ENCODE peak calls at places on chromosomes 7 and 10, in nine cellular contexts. K is HL-60, U is lower leg skin, D is left ventricle myocardium inferior, I is LNCaP clone FGC, Z is fibroblast of mammary gland, G is ovary, O is foreskin keratinocyte, S is AG10803. A is an unnamed sample.

GRCh38 chr7:117780832-117781231 is 92.4 kb downstream of the CTTNBP2 start:
- DNase-seq in K (no peak), U (no peak), D (no peak), I (no peak), Z (peak), G (no peak), O (no peak), S (no peak), A (no peak)

GRCh38 chr10:23280420-23281043 is 64.1 kb downstream of the C10orf67 start:
- DNase-seq in K (no peak), U (no peak), D (no peak), I (no peak), Z (no peak), G (no peak), O (no peak), S (no peak), A (no peak)

GRCh38 chr10:65754112-65754511 is 1171.7 kb upstream of the LRRTM3 start:
- DNase-seq in K (no peak), U (no peak), D (no peak), I (no peak), Z (no peak), G (no peak), O (peak), S (no peak), A (no peak)

GRCh38 chr7:72334066-72334465 is 78.1 kb downstream of the CALN1 start:
- DNase-seq in K (no peak), U (no peak), D (no peak), I (no peak), Z (no peak), G (no peak), O (no peak), S (no peak), A (no peak)

GRCh38 chr7:82481499-82482097 is 38.0 kb upstream of the CACNA2D1 start:
- DNase-seq in K (no peak), U (no peak), D (no peak), I (no peak), Z (peak), G (no peak), O (no peak), S (peak), A (no peak)

GRCh38 chr10:68144709-68145108 is 35.4 kb downstream of the MYPN start:
- DNase-seq in K (no peak), U (no peak), D (no peak), I (no peak), Z (no peak), G (no peak), O (no peak), S (no peak), A (no peak)

GRCh38 chr10:103153302-103153759 is 39.7 kb downstream of the NT5C2 start:
- DNase-seq in K (no peak), U (no peak), D (no peak), I (peak), Z (peak), G (no peak), O (no peak), S (peak), A (no peak)

GRCh38 chr7:13850185-13850752 is 139.2 kb downstream of the ETV1 start:
- DNase-seq in K (peak), U (peak), D (no peak), I (no peak), Z (peak), G (no peak), O (peak), S (peak), A (peak)

GRCh38 chr7:48813472-48813871 is 110.9 kb upstream of the CDC14C start:
- DNase-seq in K (no peak), U (no peak), D (no peak), I (no peak), Z (no peak), G (no peak), O (no peak), S (no peak), A (no peak)
- TF ChIP-seq CTCF in K (no peak), U (no peak), D (no peak), I (no peak), Z (no peak), G (no peak), O (no peak), S (no peak), A (no peak)

GRCh38 chr10:110919971-110920881 is 822 bp downstream of the SHOC2 start:
- DNase-seq in K (peak), U (peak), D (no peak), I (no peak), Z (peak), G (peak), O (no peak), S (peak), A (no peak)

GRCh38 chr10:110918269-110918632 is 729 bp downstream of the BBIP1 start:
- DNase-seq in K (peak), U (peak), D (peak), I (peak), Z (peak), G (no peak), O (no peak), S (peak), A (no peak)

GRCh38 chr10:110916554-110917346 is 2.2 kb downstream of the BBIP1 start:
- DNase-seq in K (no peak), U (no peak), D (no peak), I (peak), Z (peak), G (no peak), O (no peak), S (peak), A (peak)

GRCh38 chr10:110919349-110919931 is at the start of gene SHOC2:
- DNase-seq in K (no peak), U (no peak), D (peak), I (no peak), Z (no peak), G (peak), O (no peak), S (no peak), A (peak)

GRCh38 chr10:110918633-110919348 is at the start of gene BBIP1:
- DNase-seq in K (peak), U (peak), D (no peak), I (peak), Z (peak), G (peak), O (peak), S (peak), A (peak)
- TF ChIP-seq CTCF in K (no peak), U (no peak), D (peak), I (no peak), Z (no peak), G (no peak), O (no peak), S (no peak), A (no peak)

GRCh38 chr7:20786779-20787651 is at the start of gene SP8:
- DNase-seq in K (no peak), U (peak), D (no peak), I (no peak), Z (peak), G (no peak), O (no peak), S (no peak), A (no peak)
- TF ChIP-seq CTCF in K (no peak), U (no peak), D (no peak), I (no peak), Z (no peak), G (no peak), O (no peak), S (no peak), A (no peak)

GRCh38 chr7:140655511-140656408 is 15.1 kb upstream of the DENND2A start:
- DNase-seq in K (no peak), U (no peak), D (no peak), I (no peak), Z (no peak), G (no peak), O (no peak), S (no peak), A (no peak)

GRCh38 chr7:140656548-140657515 is 15.9 kb upstream of the ADCK2 start:
- DNase-seq in K (peak), U (peak), D (no peak), I (no peak), Z (no peak), G (peak), O (peak), S (peak), A (peak)

GRCh38 chr7:140659727-140660396 is 12.9 kb upstream of the ADCK2 start:
- DNase-seq in K (no peak), U (no peak), D (no peak), I (no peak), Z (peak), G (peak), O (no peak), S (peak), A (peak)

GRCh38 chr7:140661124-140661523 is 11.6 kb upstream of the ADCK2 start:
- DNase-seq in K (no peak), U (no peak), D (no peak), I (no peak), Z (no peak), G (no peak), O (no peak), S (no peak), A (no peak)
- TF ChIP-seq CTCF in K (no peak), U (no peak), D (no peak), I (peak), Z (no peak), G (no peak), O (peak), S (peak), A (peak)

GRCh38 chr7:151013728-151014497 is 10.4 kb downstream of the ATG9B start:
- DNase-seq in K (peak), U (no peak), D (peak), I (no peak), Z (peak), G (no peak), O (no peak), S (peak), A (peak)
- TF ChIP-seq CTCF in K (no peak), U (no peak), D (no peak), I (no peak), Z (no peak), G (no peak), O (peak), S (peak), A (peak)

GRCh38 chr10:48509061-48509772 is 95.7 kb downstream of the ARHGAP22 start:
- DNase-seq in K (no peak), U (no peak), D (no peak), I (no peak), Z (no peak), G (peak), O (no peak), S (no peak), A (peak)

GRCh38 chr10:48507933-48508830 is 96.7 kb downstream of the ARHGAP22 start:
- DNase-seq in K (no peak), U (no peak), D (peak), I (no peak), Z (peak), G (peak), O (no peak), S (no peak), A (peak)

GRCh38 chr10:48511066-48511854 is 93.6 kb downstream of the ARHGAP22 start:
- DNase-seq in K (no peak), U (no peak), D (no peak), I (no peak), Z (no peak), G (peak), O (no peak), S (no peak), A (peak)

GRCh38 chr10:48511855-48512191 is 93.0 kb downstream of the ARHGAP22 start:
- DNase-seq in K (peak), U (no peak), D (no peak), I (no peak), Z (no peak), G (no peak), O (no peak), S (no peak), A (no peak)

DNA sequence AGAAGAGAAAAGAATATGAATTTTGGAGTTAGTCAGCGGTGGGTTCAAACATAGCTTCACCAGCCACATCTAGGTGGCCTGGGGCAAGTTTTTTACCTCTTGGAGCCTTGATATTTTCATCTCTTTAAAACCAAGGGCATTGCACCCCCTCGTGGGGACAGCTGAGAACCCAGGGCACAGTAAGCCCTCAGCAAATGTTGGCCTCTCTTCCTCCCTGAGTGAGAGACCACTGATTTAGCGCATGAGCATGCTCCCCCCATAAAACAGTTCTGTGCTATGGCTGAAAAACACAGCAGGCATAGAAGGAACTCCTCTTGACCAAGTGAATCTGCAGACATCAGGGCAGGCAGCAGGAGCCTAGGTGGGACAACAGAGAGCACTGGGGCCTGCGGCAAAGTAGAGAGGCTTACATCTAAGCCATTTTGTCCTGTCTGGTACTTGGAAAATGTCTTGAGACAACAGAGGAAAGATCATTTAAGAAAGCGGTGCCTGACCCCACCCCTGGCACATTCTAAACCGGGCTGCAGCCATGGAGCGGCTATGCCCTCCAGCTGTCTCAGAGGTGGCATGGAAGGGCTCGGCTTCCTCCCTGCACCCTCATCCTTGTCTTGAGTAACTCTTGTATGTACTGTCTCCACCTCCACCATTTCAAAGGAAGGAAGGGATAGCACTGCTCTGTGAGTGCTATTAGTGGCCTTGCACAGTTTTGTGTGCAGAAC is 94.7 kb downstream of the ARHGAP22 start:
- DNase-seq in K (peak), U (no peak), D (no peak), I (no peak), Z (no peak), G (peak), O (no peak), S (no peak), A (no peak)
- TF ChIP-seq CTCF in K (no peak), U (no peak), D (peak), I (peak), Z (peak), G (no peak), O (peak), S (peak), A (peak)

GRCh38 chr7:80921130-80921529 is 2.3 kb upstream of the SEMA3C start:
- DNase-seq in K (no peak), U (no peak), D (no peak), I (no peak), Z (peak), G (no peak), O (no peak), S (no peak), A (no peak)

GRCh38 chr7:80918406-80918805 is 445 bp downstream of the SEMA3C start:
- DNase-seq in K (no peak), U (no peak), D (no peak), I (no peak), Z (peak), G (no peak), O (no peak), S (no peak), A (peak)

GRCh38 chr7:80922254-80923049 is 3.6 kb upstream of the SEMA3C start:
- DNase-seq in K (no peak), U (no peak), D (no peak), I (peak), Z (no peak), G (no peak), O (no peak), S (no peak), A (no peak)

GRCh38 chr7:80918909-80919721 is at the start of gene SEMA3C:
- DNase-seq in K (peak), U (peak), D (peak), I (peak), Z (peak), G (peak), O (no peak), S (peak), A (peak)

DNA sequence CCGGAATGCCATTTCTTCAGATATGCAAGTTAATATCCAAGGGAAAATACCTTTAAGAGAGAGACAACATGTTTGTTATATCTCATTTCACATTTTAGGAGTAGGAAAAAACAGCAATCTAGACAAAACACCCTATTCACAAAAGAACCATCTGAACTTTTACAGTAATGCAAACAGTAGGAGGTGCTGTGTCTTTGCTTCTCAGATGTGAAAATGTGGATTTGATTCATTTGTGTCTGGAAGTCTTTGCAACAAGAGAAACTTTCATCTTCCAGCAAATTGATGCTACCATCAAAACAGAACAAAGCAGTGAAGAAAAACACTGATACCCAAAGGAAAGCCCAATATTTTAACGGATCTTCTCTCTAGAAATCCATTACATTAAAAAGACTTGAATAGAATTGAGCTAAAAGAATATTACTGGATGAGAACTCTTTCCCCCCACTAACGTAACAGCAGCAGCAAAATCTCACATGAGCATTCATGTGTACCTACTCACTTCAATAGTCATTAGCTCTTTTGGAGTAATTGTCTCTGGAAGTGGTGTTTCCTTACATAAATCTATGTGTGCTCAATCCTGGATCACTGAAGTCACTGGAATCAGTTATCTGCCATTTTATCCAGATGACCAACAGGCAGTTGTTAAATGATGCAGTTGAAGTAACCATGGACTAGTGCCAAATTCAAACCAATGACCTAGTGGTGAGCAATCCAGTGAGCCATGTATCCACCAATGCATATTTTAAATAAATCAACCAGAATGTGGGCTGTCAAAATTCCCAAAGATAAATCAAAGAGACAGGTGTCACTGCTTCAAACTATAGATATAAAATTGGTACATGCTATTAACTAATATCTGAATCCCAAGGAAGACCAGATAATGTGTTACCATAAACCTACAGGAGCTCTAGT is 1.8 kb downstream of the SEMA3C start:
- DNase-seq in K (no peak), U (no peak), D (no peak), I (no peak), Z (peak), G (no peak), O (peak), S (peak), A (peak)
- TF ChIP-seq CTCF in K (no peak), U (no peak), D (peak), I (peak), Z (peak), G (no peak), O (peak), S (peak), A (peak)

DNA sequence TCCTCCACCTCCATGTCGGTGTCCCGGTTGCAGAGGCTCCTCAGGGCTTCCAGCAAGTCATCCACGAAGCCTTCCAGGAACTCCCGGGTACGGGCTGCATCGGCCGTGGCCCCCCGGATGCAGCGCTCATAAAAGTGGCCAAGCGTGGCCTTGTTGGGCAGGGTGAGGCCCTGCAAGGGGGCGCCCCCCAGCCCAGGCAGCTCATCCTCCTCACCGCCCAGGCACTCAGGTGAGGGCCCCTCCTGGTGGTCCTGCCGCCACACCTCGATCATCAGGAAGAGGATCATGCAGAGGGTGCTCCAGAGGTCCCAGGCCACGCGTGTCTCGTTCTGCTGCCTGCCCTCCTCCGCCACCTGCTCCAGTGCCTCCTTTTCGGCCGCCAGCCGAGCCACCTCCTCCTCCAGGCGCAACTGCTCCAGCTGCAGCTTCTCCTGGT is 22.8 kb downstream of the ITPRIP start:
- DNase-seq in K (no peak), U (no peak), D (no peak), I (no peak), Z (no peak), G (no peak), O (no peak), S (no peak), A (no peak)
- TF ChIP-seq CTCF in K (no peak), U (no peak), D (no peak), I (no peak), Z (no peak), G (no peak), O (no peak), S (no peak), A (no peak)

GRCh38 chr10:5975641-5976473 is 1.5 kb downstream of the IL15RA start:
- DNase-seq in K (no peak), U (peak), D (peak), I (no peak), Z (peak), G (no peak), O (no peak), S (peak), A (peak)

GRCh38 chr10:5973069-5973468 is 4.3 kb downstream of the IL15RA start:
- DNase-seq in K (no peak), U (no peak), D (no peak), I (no peak), Z (no peak), G (no peak), O (no peak), S (no peak), A (no peak)

GRCh38 chr10:5981529-5981928 is 4.2 kb upstream of the IL15RA start:
- DNase-seq in K (no peak), U (peak), D (no peak), I (no peak), Z (no peak), G (no peak), O (no peak), S (no peak), A (no peak)

GRCh38 chr10:5976689-5977470 is 463 bp downstream of the IL15RA start:
- DNase-seq in K (no peak), U (peak), D (peak), I (no peak), Z (peak), G (peak), O (peak), S (peak), A (peak)

DNA sequence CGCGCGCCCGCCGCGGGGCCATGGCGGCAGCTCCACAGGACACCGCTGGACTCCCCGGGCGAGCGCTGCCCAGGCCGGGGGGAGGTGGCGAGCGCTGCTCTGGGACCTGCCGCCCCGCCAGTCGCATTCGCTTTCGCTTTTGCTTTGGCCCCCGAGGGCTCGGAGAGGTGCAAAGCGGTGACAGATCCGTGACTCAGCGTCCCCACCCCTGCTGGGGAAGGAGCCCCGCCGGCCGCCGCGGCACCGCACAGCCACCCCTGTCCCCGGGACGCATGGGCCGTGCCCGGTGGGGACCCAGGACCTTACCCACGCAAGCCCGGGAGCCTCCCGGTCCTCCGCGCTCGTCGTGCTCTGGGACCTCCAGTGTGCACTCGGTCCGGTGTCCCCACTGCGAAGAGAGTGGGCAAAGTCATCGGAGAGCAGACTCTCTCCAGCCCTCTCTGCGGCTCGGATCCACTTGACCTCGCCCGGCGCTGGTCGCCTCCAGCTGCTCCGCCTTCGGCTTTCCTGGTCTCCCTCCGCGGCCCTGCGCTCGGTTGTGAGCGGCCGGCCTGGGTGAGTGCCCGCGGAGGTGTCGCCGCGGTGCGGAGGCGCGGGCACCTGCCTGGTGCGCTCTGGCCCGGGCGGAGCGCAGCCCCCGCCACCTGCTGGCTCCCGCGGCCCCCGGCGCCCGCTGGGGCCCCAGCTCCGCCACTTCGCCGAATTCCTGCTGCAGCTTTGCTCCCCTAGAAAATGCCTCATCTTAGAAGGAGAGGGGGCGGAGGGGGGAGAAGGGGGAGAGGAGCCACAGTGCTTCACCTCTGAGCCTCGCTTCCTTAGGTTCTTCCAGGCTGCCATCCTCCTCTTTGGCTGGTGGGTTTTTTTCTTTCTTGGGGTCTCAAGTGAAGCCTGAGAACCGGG is at the start of gene IL15RA:
- DNase-seq in K (peak), U (peak), D (peak), I (peak), Z (peak), G (peak), O (peak), S (peak), A (peak)
- TF ChIP-seq CTCF in K (no peak), U (no peak), D (peak), I (peak), Z (no peak), G (no peak), O (peak), S (no peak), A (no peak)

A was measured in osteoblast.